ENCODE peak calls at places on chromosome 18, in five cellular contexts. One of them, this sample, is unnamed.

GRCh38 chr18:9782073-9782857 is 74.2 kb downstream of the RAB31 start:
- DNase-seq in GM12878: no peak
- DNase-seq in GM23338: no peak
- DNase-seq in K562: no peak
- DNase-seq in HepG2: no peak
- DNase-seq in this sample: no peak

GRCh38 chr18:33594799-33595198 is 16.8 kb downstream of the ASXL3 start:
- DNase-seq in GM12878: no peak
- DNase-seq in GM23338: no peak
- DNase-seq in K562: no peak
- DNase-seq in HepG2: no peak
- DNase-seq in this sample: no peak

GRCh38 chr18:48475635-48476549 is 62.9 kb upstream of the CTIF start:
- DNase-seq in GM12878: peak
- DNase-seq in GM23338: peak
- DNase-seq in K562: peak
- DNase-seq in HepG2: peak
- DNase-seq in this sample: peak

GRCh38 chr18:59878644-59879043 is 21.2 kb upstream of the PMAIP1 start:
- DNase-seq in GM12878: no peak
- DNase-seq in GM23338: no peak
- DNase-seq in K562: no peak
- DNase-seq in HepG2: no peak
- DNase-seq in this sample: no peak

GRCh38 chr18:66513996-66514395 is 89.9 kb downstream of the CDH19 start:
- DNase-seq in GM12878: no peak
- DNase-seq in GM23338: no peak
- DNase-seq in K562: no peak
- DNase-seq in HepG2: no peak
- DNase-seq in this sample: no peak

GRCh38 chr18:76445741-76446232 is 49.3 kb downstream of the ZNF516 start:
- DNase-seq in GM12878: no peak
- DNase-seq in GM23338: no peak
- DNase-seq in K562: no peak
- DNase-seq in HepG2: no peak
- DNase-seq in this sample: no peak

GRCh38 chr18:3293196-3293951 is 31.4 kb downstream of the MYL12B start:
- DNase-seq in GM12878: no peak
- DNase-seq in GM23338: no peak
- DNase-seq in K562: no peak
- DNase-seq in HepG2: no peak
- DNase-seq in this sample: no peak

GRCh38 chr18:79699653-79700052 is 20.1 kb downstream of the CTDP1 start:
- DNase-seq in GM12878: no peak
- DNase-seq in GM23338: no peak
- DNase-seq in K562: no peak
- DNase-seq in HepG2: no peak
- DNase-seq in this sample: no peak

GRCh38 chr18:52313213-52313612 is 26.8 kb upstream of the DCC start:
- DNase-seq in GM12878: no peak
- DNase-seq in GM23338: no peak
- DNase-seq in K562: no peak
- DNase-seq in HepG2: no peak
- DNase-seq in this sample: no peak

GRCh38 chr18:22168360-22168921 is 948 bp upstream of the GATA6 start:
- DNase-seq in GM12878: no peak
- DNase-seq in GM23338: peak
- DNase-seq in K562: peak
- DNase-seq in HepG2: peak
- DNase-seq in this sample: peak

GRCh38 chr18:22470511-22471181 is 52.9 kb upstream of the CTAGE1 start:
- DNase-seq in GM12878: no peak
- DNase-seq in GM23338: no peak
- DNase-seq in K562: no peak
- DNase-seq in HepG2: no peak
- DNase-seq in this sample: no peak

GRCh38 chr18:57737661-57738060 is 65.5 kb downstream of the ATP8B1 start:
- DNase-seq in GM12878: no peak
- DNase-seq in GM23338: no peak
- DNase-seq in K562: no peak
- DNase-seq in HepG2: peak
- DNase-seq in this sample: no peak

GRCh38 chr18:47968721-47969120 is 38.3 kb upstream of the SMAD2 start:
- DNase-seq in GM12878: no peak
- DNase-seq in GM23338: no peak
- DNase-seq in K562: no peak
- DNase-seq in HepG2: no peak
- DNase-seq in this sample: no peak

GRCh38 chr18:51363384-51363783 is 165.9 kb upstream of the MEX3C start:
- DNase-seq in GM12878: no peak
- DNase-seq in GM23338: no peak
- DNase-seq in K562: no peak
- DNase-seq in HepG2: no peak
- DNase-seq in this sample: no peak

GRCh38 chr18:76487782-76488181 is 7.3 kb downstream of the ZNF516 start:
- DNase-seq in GM12878: no peak
- DNase-seq in GM23338: peak
- DNase-seq in K562: no peak
- DNase-seq in HepG2: no peak
- DNase-seq in this sample: no peak

GRCh38 chr18:63320690-63321265 is 1.2 kb upstream of the BCL2 start:
- DNase-seq in GM12878: no peak
- DNase-seq in GM23338: peak
- DNase-seq in K562: peak
- DNase-seq in HepG2: peak
- DNase-seq in this sample: no peak

GRCh38 chr18:46213295-46213694 is 109.1 kb downstream of the HAUS1 start:
- DNase-seq in GM12878: no peak
- DNase-seq in GM23338: peak
- DNase-seq in K562: peak
- DNase-seq in HepG2: peak
- DNase-seq in this sample: no peak

GRCh38 chr18:2894131-2894840 is 47.5 kb downstream of the EMILIN2 start:
- DNase-seq in GM12878: no peak
- DNase-seq in GM23338: no peak
- DNase-seq in K562: peak
- DNase-seq in HepG2: peak
- DNase-seq in this sample: no peak

GRCh38 chr18:56563568-56563967 is 74.8 kb downstream of the TXNL1 start:
- DNase-seq in GM12878: no peak
- DNase-seq in GM23338: peak
- DNase-seq in K562: peak
- DNase-seq in HepG2: peak
- DNase-seq in this sample: peak

GRCh38 chr18:23302852-23303527 is 150.1 kb upstream of the RIOK3 start:
- DNase-seq in GM12878: no peak
- DNase-seq in GM23338: no peak
- DNase-seq in K562: no peak
- DNase-seq in HepG2: no peak
- DNase-seq in this sample: no peak

GRCh38 chr18:13366541-13366940 is 148.0 kb downstream of the LDLRAD4 start:
- DNase-seq in GM12878: no peak
- DNase-seq in GM23338: no peak
- DNase-seq in K562: no peak
- DNase-seq in HepG2: no peak
- DNase-seq in this sample: no peak

GRCh38 chr18:70418551-70419311 is 129.9 kb downstream of the SOCS6 start:
- DNase-seq in GM12878: no peak
- DNase-seq in GM23338: no peak
- DNase-seq in K562: no peak
- DNase-seq in HepG2: no peak
- DNase-seq in this sample: no peak

GRCh38 chr18:45590546-45590945 is 24.7 kb upstream of the SLC14A2 start:
- DNase-seq in GM12878: no peak
- DNase-seq in GM23338: no peak
- DNase-seq in K562: no peak
- DNase-seq in HepG2: no peak
- DNase-seq in this sample: no peak

GRCh38 chr18:50142441-50143120 is 52.4 kb downstream of the MYO5B start:
- DNase-seq in GM12878: no peak
- DNase-seq in GM23338: no peak
- DNase-seq in K562: no peak
- DNase-seq in HepG2: no peak
- DNase-seq in this sample: no peak

GRCh38 chr18:62802523-62802922 is 87.2 kb downstream of the PHLPP1 start:
- DNase-seq in GM12878: no peak
- DNase-seq in GM23338: no peak
- DNase-seq in K562: no peak
- DNase-seq in HepG2: no peak
- DNase-seq in this sample: no peak

GRCh38 chr18:22171839-22172582 is 2.6 kb downstream of the GATA6 start:
- DNase-seq in GM12878: no peak
- DNase-seq in GM23338: no peak
- DNase-seq in K562: no peak
- DNase-seq in HepG2: no peak
- DNase-seq in this sample: peak

GRCh38 chr18:48922203-48922800 is 28.5 kb downstream of the SMAD7 start:
- DNase-seq in GM12878: no peak
- DNase-seq in GM23338: no peak
- DNase-seq in K562: no peak
- DNase-seq in HepG2: no peak
- DNase-seq in this sample: no peak

GRCh38 chr18:46369323-46369722 is 265.1 kb downstream of the HAUS1 start:
- DNase-seq in GM12878: no peak
- DNase-seq in GM23338: peak
- DNase-seq in K562: no peak
- DNase-seq in HepG2: no peak
- DNase-seq in this sample: no peak

GRCh38 chr18:70280007-70280925 is 8.6 kb upstream of the SOCS6 start:
- DNase-seq in GM12878: no peak
- DNase-seq in GM23338: no peak
- DNase-seq in K562: no peak
- DNase-seq in HepG2: no peak
- DNase-seq in this sample: no peak

GRCh38 chr18:11676867-11677266 is 12.2 kb upstream of the GNAL start:
- DNase-seq in GM12878: no peak
- DNase-seq in GM23338: no peak
- DNase-seq in K562: peak
- DNase-seq in HepG2: no peak
- DNase-seq in this sample: no peak

GRCh38 chr18:34809697-34810096 is 99.6 kb downstream of the DTNA start:
- DNase-seq in GM12878: no peak
- DNase-seq in GM23338: peak
- DNase-seq in K562: peak
- DNase-seq in HepG2: peak
- DNase-seq in this sample: peak
- TF ChIP-seq CREB1 in GM12878: no peak
- TF ChIP-seq CREB1 in GM23338: no peak
- TF ChIP-seq CREB1 in K562: no peak
- TF ChIP-seq CREB1 in HepG2: no peak
- TF ChIP-seq CREB1 in this sample: no peak

GRCh38 chr18:55510809-55511208 is 77.2 kb downstream of the TCF4 start:
- DNase-seq in GM12878: no peak
- DNase-seq in GM23338: peak
- DNase-seq in K562: no peak
- DNase-seq in HepG2: no peak
- DNase-seq in this sample: no peak
- H3K4me3 ChIP-seq in GM12878: peak
- H3K4me3 ChIP-seq in GM23338: no peak
- H3K4me3 ChIP-seq in K562: no peak
- H3K4me3 ChIP-seq in HepG2: no peak
- H3K4me3 ChIP-seq in this sample: no peak

GRCh38 chr18:61635901-61636528 is 256.8 kb downstream of the RNF152 start:
- DNase-seq in GM12878: no peak
- DNase-seq in GM23338: peak
- DNase-seq in K562: peak
- DNase-seq in HepG2: peak
- DNase-seq in this sample: peak
- TF ChIP-seq CREB1 in GM12878: no peak
- TF ChIP-seq CREB1 in GM23338: no peak
- TF ChIP-seq CREB1 in K562: no peak
- TF ChIP-seq CREB1 in HepG2: no peak
- TF ChIP-seq CREB1 in this sample: no peak

GRCh38 chr18:61400714-61401113 is 67.5 kb downstream of the CDH20 start:
- DNase-seq in GM12878: no peak
- DNase-seq in GM23338: no peak
- DNase-seq in K562: no peak
- DNase-seq in HepG2: no peak
- DNase-seq in this sample: no peak
- H3K4me3 ChIP-seq in GM12878: no peak
- H3K4me3 ChIP-seq in GM23338: no peak
- H3K4me3 ChIP-seq in K562: no peak
- H3K4me3 ChIP-seq in HepG2: no peak
- H3K4me3 ChIP-seq in this sample: no peak

DNA sequence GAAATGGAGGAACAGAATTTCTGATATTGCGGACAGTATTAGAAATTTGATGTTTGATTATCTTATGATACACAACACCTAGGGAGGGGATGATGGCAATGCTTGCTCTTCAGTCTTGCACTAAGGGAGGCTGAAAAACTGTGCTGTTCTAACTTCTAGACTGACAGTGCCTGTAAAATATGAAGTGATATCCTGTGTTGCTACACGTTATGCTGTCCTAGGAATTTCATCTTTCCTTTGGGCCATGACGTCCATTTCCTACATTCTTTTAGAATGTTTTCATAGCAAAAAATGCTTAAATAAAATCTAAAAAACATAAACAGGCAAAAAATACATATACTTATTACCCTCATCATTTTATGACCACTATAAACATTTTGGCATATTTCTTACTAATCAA is 55.3 kb downstream of the OSBPL1A start:
- DNase-seq in GM12878: no peak
- DNase-seq in GM23338: no peak
- DNase-seq in K562: no peak
- DNase-seq in HepG2: no peak
- DNase-seq in this sample: no peak
- TF ChIP-seq CREB1 in GM12878: no peak
- TF ChIP-seq CREB1 in GM23338: no peak
- TF ChIP-seq CREB1 in K562: no peak
- TF ChIP-seq CREB1 in HepG2: no peak
- TF ChIP-seq CREB1 in this sample: no peak

This sample was measured in H1.